ENCODE peak calls at places on chromosomes 3 and 15, in five cellular contexts. One of them, this sample, is unnamed.
A peak's percentile ranks its signal among the peaks of the same experiment; 100 is the strongest.

GRCh38 chr3:45179163-45179562 is 33.0 kb upstream of the CDCP1 start:
- DNase-seq in BJ: no peak
- DNase-seq in neural crest cell: no peak
- DNase-seq in AG09309: no peak
- DNase-seq in H9: no peak
- DNase-seq in this sample: no peak

GRCh38 chr3:69882560-69882959 is 117.0 kb upstream of the SAMMSON start:
- DNase-seq in neural crest cell: no peak
- DNase-seq in AG09309: no peak
- DNase-seq in H9: no peak
- DNase-seq in BJ: no peak
- DNase-seq in this sample: no peak

GRCh38 chr15:95470997-95471692 is 859.4 kb upstream of the NR2F2 start:
- DNase-seq in H9: no peak
- DNase-seq in AG09309: no peak
- DNase-seq in BJ: no peak
- DNase-seq in neural crest cell: no peak
- DNase-seq in this sample: no peak

GRCh38 chr3:17111556-17111955 is 226.8 kb downstream of the PLCL2 start:
- DNase-seq in neural crest cell: no peak
- DNase-seq in BJ: no peak
- DNase-seq in H9: no peak
- DNase-seq in AG09309: peak; percentile 5
- DNase-seq in this sample: no peak

GRCh38 chr15:66841953-66842681 is 140.1 kb downstream of the SMAD6 start:
- DNase-seq in BJ: peak; percentile 75
- DNase-seq in neural crest cell: no peak
- DNase-seq in H9: no peak
- DNase-seq in AG09309: peak; percentile 72
- DNase-seq in this sample: peak; percentile 70

GRCh38 chr3:34924961-34925360 is 714.4 kb upstream of the ARPP21 start:
- DNase-seq in H9: no peak
- DNase-seq in BJ: no peak
- DNase-seq in AG09309: no peak
- DNase-seq in neural crest cell: no peak
- DNase-seq in this sample: no peak

GRCh38 chr3:178345944-178346343 is 190.3 kb upstream of the KCNMB2 start:
- DNase-seq in BJ: no peak
- DNase-seq in H9: no peak
- DNase-seq in AG09309: no peak
- DNase-seq in neural crest cell: no peak
- DNase-seq in this sample: no peak

GRCh38 chr3:184180165-184180564 is 5.5 kb downstream of the AP2M1 start:
- DNase-seq in BJ: no peak
- DNase-seq in H9: no peak
- DNase-seq in neural crest cell: no peak
- DNase-seq in AG09309: no peak
- DNase-seq in this sample: no peak

GRCh38 chr15:76335851-76336253 is 721 bp upstream of the ISL2 start:
- DNase-seq in neural crest cell: no peak
- DNase-seq in H9: peak; percentile 61
- DNase-seq in AG09309: no peak
- DNase-seq in BJ: no peak
- DNase-seq in this sample: no peak

GRCh38 chr15:85795320-85795668 is 569 bp upstream of the KLHL25 start:
- DNase-seq in H9: no peak
- DNase-seq in neural crest cell: no peak
- DNase-seq in AG09309: no peak
- DNase-seq in BJ: no peak
- DNase-seq in this sample: no peak

GRCh38 chr15:90686435-90687218 is 30.5 kb upstream of the BLM start:
- DNase-seq in neural crest cell: no peak
- DNase-seq in H9: no peak
- DNase-seq in BJ: no peak
- DNase-seq in AG09309: no peak
- DNase-seq in this sample: no peak

GRCh38 chr3:42079701-42080323 is 11.3 kb upstream of the TRAK1 start:
- DNase-seq in AG09309: no peak
- DNase-seq in H9: no peak
- DNase-seq in BJ: no peak
- DNase-seq in neural crest cell: no peak
- DNase-seq in this sample: no peak

GRCh38 chr15:72516734-72517133 is 42.6 kb downstream of the ARIH1 start:
- DNase-seq in BJ: no peak
- DNase-seq in AG09309: no peak
- DNase-seq in H9: no peak
- DNase-seq in neural crest cell: no peak
- DNase-seq in this sample: no peak

GRCh38 chr15:65211157-65211982 is at the start of gene CILP:
- DNase-seq in AG09309: no peak
- DNase-seq in BJ: no peak
- DNase-seq in neural crest cell: no peak
- DNase-seq in H9: no peak
- DNase-seq in this sample: no peak

GRCh38 chr15:58932791-58933310 is 628 bp downstream of the SLTM start:
- DNase-seq in H9: no peak
- DNase-seq in AG09309: no peak
- DNase-seq in neural crest cell: no peak
- DNase-seq in BJ: no peak
- DNase-seq in this sample: no peak

GRCh38 chr3:184172681-184173373 is 1.8 kb upstream of the AP2M1 start:
- DNase-seq in BJ: peak; percentile 55
- DNase-seq in H9: no peak
- DNase-seq in neural crest cell: no peak
- DNase-seq in AG09309: peak; percentile 85
- DNase-seq in this sample: no peak

GRCh38 chr15:74780983-74781672 is 752 bp upstream of the CSK start:
- DNase-seq in BJ: no peak
- DNase-seq in AG09309: no peak
- DNase-seq in H9: no peak
- DNase-seq in neural crest cell: no peak
- DNase-seq in this sample: no peak

GRCh38 chr15:44712108-44713005 is 1.0 kb downstream of the B2M start:
- DNase-seq in AG09309: peak; percentile 65
- DNase-seq in H9: no peak
- DNase-seq in BJ: no peak
- DNase-seq in neural crest cell: no peak
- DNase-seq in this sample: no peak

GRCh38 chr3:25002052-25002451 is 426.0 kb upstream of the RARB start:
- DNase-seq in neural crest cell: no peak
- DNase-seq in AG09309: no peak
- DNase-seq in BJ: no peak
- DNase-seq in H9: no peak
- DNase-seq in this sample: no peak

GRCh38 chr3:46496745-46497555 is 826 bp upstream of the RTP3 start:
- DNase-seq in AG09309: no peak
- DNase-seq in BJ: no peak
- DNase-seq in H9: peak; percentile 54
- DNase-seq in neural crest cell: no peak
- DNase-seq in this sample: peak; percentile 39

GRCh38 chr3:4834403-4834866 is 144.8 kb upstream of the BHLHE40 start:
- DNase-seq in neural crest cell: no peak
- DNase-seq in BJ: no peak
- DNase-seq in H9: no peak
- DNase-seq in AG09309: no peak
- DNase-seq in this sample: no peak

GRCh38 chr15:101013769-101014223 is 94.6 kb downstream of the LRRK1 start:
- DNase-seq in neural crest cell: no peak
- DNase-seq in H9: peak; percentile 28
- DNase-seq in BJ: no peak
- DNase-seq in AG09309: no peak
- DNase-seq in this sample: no peak

GRCh38 chr3:112811150-112811884 is 35.3 kb downstream of the CD200R1L start:
- DNase-seq in AG09309: peak; percentile 94
- DNase-seq in neural crest cell: no peak
- DNase-seq in H9: no peak
- DNase-seq in BJ: peak; percentile 96
- DNase-seq in this sample: no peak

GRCh38 chr15:85412956-85413854 is 32.8 kb downstream of the AKAP13 start:
- DNase-seq in H9: no peak
- DNase-seq in BJ: no peak
- DNase-seq in AG09309: no peak
- DNase-seq in neural crest cell: no peak
- DNase-seq in this sample: peak; percentile 11

GRCh38 chr3:20075197-20075596 is 35.0 kb downstream of the KAT2B start:
- DNase-seq in AG09309: no peak
- DNase-seq in H9: no peak
- DNase-seq in neural crest cell: no peak
- DNase-seq in BJ: no peak
- DNase-seq in this sample: no peak

GRCh38 chr3:123275691-123276090 is 73.9 kb downstream of the SEC22A start:
- DNase-seq in neural crest cell: no peak
- DNase-seq in H9: no peak
- DNase-seq in BJ: no peak
- DNase-seq in AG09309: no peak
- DNase-seq in this sample: no peak

GRCh38 chr3:76043746-76044145 is 258.4 kb upstream of the ZNF717 start:
- DNase-seq in BJ: no peak
- DNase-seq in AG09309: no peak
- DNase-seq in neural crest cell: no peak
- DNase-seq in H9: peak; percentile 54
- DNase-seq in this sample: no peak

GRCh38 chr3:136343446-136343845 is 93.3 kb downstream of the PCCB start:
- DNase-seq in H9: no peak
- DNase-seq in BJ: no peak
- DNase-seq in neural crest cell: no peak
- DNase-seq in AG09309: no peak
- DNase-seq in this sample: no peak

GRCh38 chr3:141305436-141305835 is 62.9 kb upstream of the ZBTB38 start:
- DNase-seq in BJ: no peak
- DNase-seq in H9: no peak
- DNase-seq in AG09309: peak; percentile 45
- DNase-seq in neural crest cell: no peak
- DNase-seq in this sample: no peak

GRCh38 chr3:42351221-42351620 is 59.2 kb downstream of the LYZL4 start:
- DNase-seq in BJ: peak; percentile 2
- DNase-seq in AG09309: peak; percentile 3
- DNase-seq in neural crest cell: no peak
- DNase-seq in H9: no peak
- DNase-seq in this sample: no peak

GRCh38 chr3:128091586-128091985 is 32.0 kb downstream of the RUVBL1 start:
- DNase-seq in BJ: no peak
- DNase-seq in neural crest cell: no peak
- DNase-seq in H9: no peak
- DNase-seq in AG09309: no peak
- DNase-seq in this sample: no peak

GRCh38 chr3:47019201-47019600 is 39.7 kb downstream of the NBEAL2 start:
- DNase-seq in BJ: no peak
- DNase-seq in neural crest cell: no peak
- DNase-seq in AG09309: no peak
- DNase-seq in H9: no peak
- DNase-seq in this sample: no peak

GRCh38 chr15:48609486-48609885 is 36.0 kb downstream of the FBN1 start:
- DNase-seq in AG09309: no peak
- DNase-seq in H9: no peak
- DNase-seq in neural crest cell: no peak
- DNase-seq in BJ: no peak
- DNase-seq in this sample: no peak

GRCh38 chr3:194967126-194968117 is 281.7 kb downstream of the FAM43A start:
- DNase-seq in BJ: no peak
- DNase-seq in neural crest cell: no peak
- DNase-seq in AG09309: no peak
- DNase-seq in H9: no peak
- DNase-seq in this sample: peak; percentile 13
- TF ChIP-seq CTCF in BJ: peak; percentile 15
- TF ChIP-seq CTCF in neural crest cell: no peak
- TF ChIP-seq CTCF in AG09309: peak; percentile 22
- TF ChIP-seq CTCF in H9: peak; percentile 17
- TF ChIP-seq CTCF in this sample: no peak

DNA sequence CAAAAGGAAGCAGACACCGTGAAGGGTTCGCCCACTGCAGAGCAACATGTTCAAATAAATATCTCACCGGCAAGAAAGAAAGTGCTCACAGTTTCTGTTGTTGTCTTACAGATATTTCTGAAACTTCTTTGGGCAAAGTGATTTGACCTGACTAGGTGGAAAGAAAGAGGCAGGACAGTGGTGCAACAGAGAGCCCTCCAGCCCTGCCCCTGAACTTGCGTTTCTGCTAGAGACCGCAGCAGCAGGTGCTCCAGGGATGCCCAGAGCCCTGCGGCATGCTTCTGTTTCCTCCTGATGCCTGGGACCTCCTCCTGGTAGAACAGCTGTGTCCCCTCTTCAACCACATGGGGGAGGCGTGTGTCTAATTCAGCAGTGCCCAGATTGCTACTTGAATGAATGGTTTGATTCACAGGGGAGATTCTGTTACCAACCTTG is 123.4 kb downstream of the ATP10A start:
- DNase-seq in neural crest cell: peak; percentile 14
- DNase-seq in H9: peak; percentile 53
- DNase-seq in AG09309: no peak
- DNase-seq in BJ: no peak
- DNase-seq in this sample: peak; percentile 34
- TF ChIP-seq CTCF in neural crest cell: peak; percentile 43
- TF ChIP-seq CTCF in H9: peak; percentile 57
- TF ChIP-seq CTCF in AG09309: peak; percentile 64
- TF ChIP-seq CTCF in BJ: peak; percentile 61
- TF ChIP-seq CTCF in this sample: no peak

GRCh38 chr3:151328298-151329036 is 882 bp downstream of the P2RY13 start:
- DNase-seq in neural crest cell: no peak
- DNase-seq in AG09309: no peak
- DNase-seq in BJ: no peak
- DNase-seq in H9: no peak
- DNase-seq in this sample: no peak
- TF ChIP-seq CTCF in neural crest cell: no peak
- TF ChIP-seq CTCF in AG09309: no peak
- TF ChIP-seq CTCF in BJ: no peak
- TF ChIP-seq CTCF in H9: no peak
- TF ChIP-seq CTCF in this sample: no peak

DNA sequence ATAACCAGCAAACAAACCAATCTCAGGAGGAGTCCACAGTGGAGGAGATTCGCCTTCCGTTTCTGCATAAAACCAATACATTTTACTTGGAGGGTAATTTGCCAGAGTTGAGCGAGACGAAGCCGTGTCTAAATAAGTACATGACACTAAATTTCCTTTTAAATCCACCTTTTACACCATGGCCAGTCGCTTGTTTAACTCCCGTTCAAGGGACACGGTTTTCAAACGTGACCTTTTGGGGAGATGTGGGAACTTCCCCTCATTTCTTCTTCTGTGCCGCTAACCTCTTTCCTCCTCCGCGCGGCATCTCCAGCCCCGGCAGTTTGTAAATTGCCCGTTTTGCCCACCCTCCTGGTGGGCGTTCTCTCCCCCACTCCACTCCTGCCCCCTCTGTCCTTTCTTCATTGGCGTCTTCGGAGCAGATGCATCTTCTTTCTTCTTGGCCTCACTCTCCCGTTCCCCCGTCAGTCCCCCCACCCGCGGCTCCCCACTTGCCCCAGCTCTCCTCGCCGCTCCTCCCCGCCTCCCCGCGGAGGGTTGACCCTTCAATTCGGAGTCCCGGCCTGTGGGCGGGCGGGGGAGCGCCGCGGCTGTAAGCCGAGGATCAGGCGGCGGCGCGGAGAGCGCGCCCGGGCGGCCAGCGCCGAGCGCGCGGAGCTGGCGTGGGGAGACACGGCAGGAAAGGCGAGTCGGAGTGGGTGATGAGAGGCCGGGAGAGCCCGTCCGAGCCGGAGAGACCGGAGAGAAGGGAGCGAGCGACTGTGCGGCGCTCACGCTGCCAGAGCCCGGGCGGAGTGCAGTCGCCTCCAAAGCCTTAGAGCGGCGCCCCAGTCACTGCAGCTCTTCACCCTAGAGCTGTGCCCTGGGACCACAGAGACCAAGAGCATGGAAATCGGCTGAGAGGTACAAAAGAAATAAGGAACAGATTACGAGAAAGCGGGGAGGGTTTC is at the start of gene NLGN1:
- DNase-seq in H9: peak; percentile 74
- DNase-seq in BJ: no peak
- DNase-seq in AG09309: peak; percentile 47
- DNase-seq in neural crest cell: peak; percentile 63
- DNase-seq in this sample: peak; percentile 71
- TF ChIP-seq CTCF in H9: peak; percentile 50
- TF ChIP-seq CTCF in BJ: peak; percentile 61
- TF ChIP-seq CTCF in AG09309: peak; percentile 32
- TF ChIP-seq CTCF in neural crest cell: peak; percentile 43
- TF ChIP-seq CTCF in this sample: no peak